ENCODE peak calls at places on chromosomes 5 and 9, in eight cellular contexts. L, G, Y, S, R, P, X and F are unnamed samples. For H3K36me3, the result is how much of the 10 kb centered on the place peaks cover.

GRCh38 chr5:171122372-171122771 is 186.7 kb upstream of the TLX3 start:
- DNase-seq in X (no peak), G (no peak), S (no peak), P (no peak), L (no peak), Y (no peak), R (no peak), F (no peak)

GRCh38 chr5:171953860-171954701 is 52.4 kb downstream of the FBXW11 start:
- DNase-seq in P (no peak), Y (no peak), R (no peak), L (no peak), S (no peak), X (no peak), G (no peak), F (no peak)

GRCh38 chr5:39599721-39600431 is 175.1 kb upstream of the DAB2 start:
- DNase-seq in Y (peak), R (no peak), S (no peak), G (peak), L (no peak), P (no peak), X (no peak), F (no peak)

GRCh38 chr5:8322478-8322877 is 453.5 kb downstream of the MTRR start:
- DNase-seq in X (no peak), L (no peak), S (no peak), Y (no peak), G (no peak), P (no peak), R (no peak), F (no peak)

GRCh38 chr5:21773456-21773855 is 1079.7 kb downstream of the CDH12 start:
- DNase-seq in S (no peak), X (no peak), G (no peak), L (no peak), R (no peak), P (no peak), Y (no peak), F (no peak)

GRCh38 chr5:52684056-52684455 is 103.7 kb upstream of the ITGA1 start:
- DNase-seq in Y (no peak), S (no peak), L (no peak), G (no peak), X (no peak), R (no peak), P (no peak), F (no peak)

GRCh38 chr5:173693670-173694069 is 77.2 kb upstream of the BOD1 start:
- DNase-seq in X (no peak), S (no peak), P (no peak), R (peak), G (no peak), L (no peak), Y (no peak), F (no peak)

GRCh38 chr9:79741381-79741780 is 169.6 kb downstream of the TLE4 start:
- DNase-seq in S (no peak), P (no peak), X (no peak), L (no peak), R (no peak), G (no peak), Y (no peak), F (no peak)

GRCh38 chr9:17535176-17535575 is 43.7 kb upstream of the SH3GL2 start:
- DNase-seq in G (no peak), Y (no peak), P (no peak), L (no peak), R (no peak), X (no peak), S (no peak), F (no peak)

GRCh38 chr9:124013263-124014211 is 2.0 kb downstream of the LHX2 start:
- DNase-seq in X (no peak), S (no peak), P (no peak), L (no peak), Y (no peak), G (peak), R (no peak), F (no peak)

GRCh38 chr9:120712539-120713031 is 1.7 kb downstream of the MEGF9 start:
- DNase-seq in X (no peak), L (no peak), G (peak), P (no peak), R (no peak), S (no peak), Y (no peak), F (no peak)

GRCh38 chr5:170861855-170862766 is at the start of gene RANBP17:
- DNase-seq in P (no peak), G (peak), R (peak), X (peak), S (peak), Y (no peak), L (no peak), F (no peak)

GRCh38 chr9:81636280-81636653 is 53.1 kb downstream of the TLE1 start:
- DNase-seq in R (no peak), L (no peak), P (no peak), X (no peak), G (no peak), S (no peak), Y (no peak), F (no peak)

GRCh38 chr9:108166509-108166908 is 676.9 kb upstream of the KLF4 start:
- DNase-seq in G (no peak), L (no peak), P (no peak), X (no peak), S (no peak), R (no peak), Y (no peak), F (no peak)

GRCh38 chr5:142296914-142297417 is 27.9 kb downstream of the SPRY4 start:
- DNase-seq in Y (no peak), X (no peak), L (peak), R (no peak), S (no peak), G (no peak), P (no peak), F (no peak)

GRCh38 chr9:3732077-3733038 is 206.6 kb upstream of the RFX3 start:
- DNase-seq in S (peak), R (peak), Y (peak), X (peak), L (peak), P (no peak), G (peak), F (no peak)

GRCh38 chr9:84338792-84339191 is 1.8 kb downstream of the SLC28A3 start:
- DNase-seq in X (no peak), P (no peak), L (no peak), G (no peak), S (no peak), R (no peak), Y (no peak), F (no peak)

DNA sequence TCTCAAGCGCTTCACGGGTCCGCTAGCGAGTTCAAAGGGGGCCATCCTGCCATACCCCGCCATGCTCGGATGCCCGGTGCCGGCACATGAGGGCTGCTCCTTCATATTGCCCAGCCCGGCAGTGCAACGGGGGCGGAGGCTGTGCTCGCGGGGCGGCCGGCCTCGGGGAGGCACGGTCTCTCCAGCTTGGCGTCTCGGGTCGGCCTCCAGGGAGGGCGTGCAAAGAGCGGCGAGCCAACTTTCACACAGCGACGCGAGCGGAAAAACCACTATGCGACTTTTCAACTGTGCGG is 456.1 kb downstream of the RAB3C start:
- DNase-seq in Y (no peak), G (peak), S (no peak), R (no peak), L (no peak), X (no peak), P (no peak), F (no peak)
- TF ChIP-seq CTCF in Y (no peak), G (no peak), S (no peak), R (no peak), L (no peak), X (no peak), P (no peak), F (no peak)

DNA sequence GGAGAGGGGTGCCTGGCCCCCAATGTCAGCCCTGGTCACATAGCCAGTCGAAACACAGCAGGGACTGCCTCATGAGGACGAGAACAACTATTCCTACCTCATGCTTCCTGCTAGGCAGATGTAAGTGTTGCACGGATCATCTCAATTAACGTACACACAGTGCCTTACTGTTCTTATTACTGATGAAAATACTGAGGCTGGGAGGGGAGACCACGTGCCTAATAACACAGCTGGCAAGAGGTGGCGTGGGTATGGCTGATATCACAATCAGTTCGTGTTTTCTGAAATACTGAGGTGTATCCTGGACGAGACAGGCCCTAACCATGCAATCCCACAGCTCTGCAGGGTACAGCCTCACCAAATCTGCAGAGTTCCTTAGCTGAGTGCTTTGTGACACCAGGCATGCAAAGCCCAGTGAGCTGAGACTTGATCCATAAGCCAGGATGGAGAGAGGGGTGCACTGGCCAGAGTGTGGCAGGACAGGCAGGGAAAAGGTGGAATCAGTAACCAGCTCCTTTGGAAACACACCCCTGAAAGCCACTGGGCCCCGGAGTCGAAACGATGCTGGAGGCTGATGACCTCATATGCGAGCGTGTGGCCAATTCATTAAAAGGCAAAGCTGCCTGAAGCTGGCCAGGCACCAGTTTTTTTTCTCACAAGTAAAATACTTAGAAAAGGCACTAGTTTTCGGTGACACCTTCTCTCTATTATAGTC is 64.0 kb downstream of the PRRT1B start:
- DNase-seq in R (no peak), L (no peak), P (peak), S (peak), Y (no peak), X (no peak), G (peak), F (no peak)
- H3K36me3 ChIP-seq in R (under half), L (under half), P (under half), S (under half), Y (half or more), X (under half), G (under half), F (under half)

GRCh38 chr9:131271506-131271931 is 4.8 kb downstream of the FAM78A start:
- DNase-seq in G (no peak), S (no peak), L (no peak), Y (peak), X (no peak), P (no peak), R (no peak), F (no peak)
- H3K4me3 ChIP-seq in G (no peak), S (no peak), L (no peak), Y (peak), X (no peak), P (no peak), R (no peak), F (no peak)

DNA sequence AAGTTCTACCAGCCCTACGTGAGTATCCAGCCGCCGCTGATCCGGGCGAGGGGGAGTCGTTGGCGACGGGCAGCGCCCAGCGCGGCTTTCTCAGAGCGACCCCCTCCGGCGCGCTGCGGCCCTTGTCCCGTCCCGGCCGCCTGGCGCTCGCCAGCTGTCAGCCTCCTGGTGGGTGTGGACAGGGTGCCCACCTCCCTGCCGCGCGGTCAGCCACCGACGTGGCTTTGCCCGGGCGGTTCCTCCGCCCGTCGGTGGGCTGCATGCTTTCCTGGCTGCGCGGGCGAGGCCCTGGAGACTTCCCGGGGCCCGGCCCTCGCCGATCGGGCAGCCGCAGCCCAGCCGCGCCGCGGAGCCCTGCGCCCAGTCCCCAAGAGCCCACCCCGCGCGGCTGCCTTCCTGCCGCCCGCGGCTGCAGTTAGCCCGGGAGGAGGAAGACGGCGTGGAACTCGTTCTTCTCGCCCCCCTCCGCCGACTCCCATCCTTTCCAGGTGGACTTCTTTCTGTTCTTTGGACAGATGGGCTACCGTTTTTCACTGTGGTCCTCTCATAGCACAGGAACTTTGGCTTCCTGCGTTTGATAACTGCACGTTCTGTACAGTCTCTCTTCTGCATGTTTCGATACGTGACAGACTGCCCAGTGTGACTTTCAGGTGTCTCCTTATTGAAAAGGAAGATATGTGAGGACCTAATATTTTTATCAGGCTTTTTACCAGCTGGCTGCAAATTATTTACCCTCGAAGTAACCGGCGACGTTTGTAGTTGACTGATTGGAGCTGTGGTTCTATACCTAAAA is 550 bp downstream of the AP3S1 start:
- DNase-seq in P (peak), S (no peak), R (no peak), X (no peak), L (no peak), Y (peak), G (peak), F (no peak)
- TF ChIP-seq CTCF in P (no peak), S (peak), R (no peak), X (no peak), L (peak), Y (peak), G (peak), F (peak)

GRCh38 chr9:115033800-115034199 is 84.2 kb downstream of the TNC start:
- DNase-seq in S (no peak), R (no peak), P (no peak), G (no peak), X (no peak), L (no peak), Y (no peak), F (no peak)
- H3K36me3 ChIP-seq in S (under half), R (under half), P (under half), G (under half), X (under half), L (under half), Y (under half), F (under half)

DNA sequence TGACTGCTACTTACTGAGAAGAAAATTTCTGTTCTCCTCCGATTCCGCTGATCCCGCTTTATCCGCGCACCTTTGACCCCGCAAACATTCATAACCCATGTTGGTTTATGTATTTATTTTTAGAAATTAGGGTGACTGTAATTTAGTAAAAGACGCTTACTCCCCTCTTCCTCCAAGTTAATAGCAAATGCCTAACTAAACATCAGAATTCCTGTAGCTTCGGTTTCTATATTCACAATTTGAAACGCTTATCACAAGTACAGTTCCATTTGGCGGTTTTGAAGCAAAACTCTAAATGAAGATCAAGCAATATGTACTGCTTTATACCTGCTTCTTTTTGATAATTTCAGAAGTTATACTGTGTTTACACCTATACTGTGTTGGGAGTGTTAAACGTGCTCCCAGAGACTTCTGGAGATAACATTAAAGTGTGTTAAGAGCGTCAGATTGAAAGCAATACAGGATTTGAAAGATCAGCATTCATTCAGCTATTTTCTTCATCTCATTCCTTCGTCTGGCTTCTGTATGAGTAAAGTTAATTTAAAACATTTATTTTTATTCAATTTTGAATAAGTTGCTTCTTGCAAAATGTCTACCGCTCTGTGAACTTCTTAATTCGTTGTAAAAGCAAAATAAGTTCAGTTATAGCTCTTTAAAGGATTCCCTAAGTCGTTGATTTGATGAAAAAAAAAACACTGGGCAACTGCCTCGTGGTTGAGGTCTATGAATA is 2.4 kb downstream of the PRDM6 start:
- DNase-seq in Y (no peak), L (no peak), R (no peak), G (no peak), X (no peak), P (no peak), S (no peak), F (no peak)
- H3K4me3 ChIP-seq in Y (no peak), L (no peak), R (peak), G (no peak), X (peak), P (peak), S (no peak), F (peak)

GRCh38 chr5:178326054-178326715 is 93.6 kb upstream of the PHYKPL start:
- DNase-seq in X (no peak), S (peak), P (no peak), Y (no peak), G (no peak), L (no peak), R (no peak), F (no peak)

GRCh38 chr5:178329331-178329730 is 96.7 kb upstream of the PHYKPL start:
- DNase-seq in L (no peak), S (no peak), P (no peak), R (no peak), Y (no peak), G (no peak), X (no peak), F (no peak)

GRCh38 chr5:178327931-178328711 is 95.5 kb upstream of the PHYKPL start:
- DNase-seq in Y (no peak), S (no peak), P (no peak), X (no peak), G (no peak), R (no peak), L (no peak), F (no peak)

GRCh38 chr5:178328826-178329225 is 96.2 kb upstream of the PHYKPL start:
- DNase-seq in X (no peak), L (no peak), G (no peak), P (no peak), S (no peak), Y (no peak), R (no peak), F (no peak)

GRCh38 chr5:178327446-178327845 is 94.8 kb upstream of the PHYKPL start:
- DNase-seq in L (no peak), P (no peak), X (no peak), G (no peak), S (no peak), R (no peak), Y (no peak), F (no peak)
- TF ChIP-seq CTCF in L (no peak), P (no peak), X (no peak), G (no peak), S (no peak), R (no peak), Y (no peak), F (no peak)

GRCh38 chr5:80369521-80369920 is 38.3 kb upstream of the ZFYVE16 start:
- DNase-seq in P (no peak), X (no peak), G (no peak), S (no peak), L (no peak), Y (no peak), R (no peak), F (no peak)
- H3K36me3 ChIP-seq in P (under half), X (under half), G (under half), S (under half), L (under half), Y (under half), R (under half), F (under half)

GRCh38 chr5:133613184-133613583 is 843 bp upstream of the FSTL4 start:
- DNase-seq in R (no peak), Y (no peak), X (no peak), L (no peak), G (no peak), P (no peak), S (no peak), F (no peak)

GRCh38 chr5:133613743-133614142 is 1.4 kb upstream of the FSTL4 start:
- DNase-seq in X (no peak), G (no peak), L (no peak), P (no peak), R (no peak), S (no peak), Y (no peak), F (no peak)

GRCh38 chr5:133610489-133611356 is 1.6 kb downstream of the FSTL4 start:
- DNase-seq in X (no peak), L (no peak), G (peak), Y (no peak), P (peak), S (peak), R (peak), F (no peak)

GRCh38 chr5:133612021-133612860 is at the start of gene FSTL4:
- DNase-seq in Y (no peak), R (peak), X (no peak), P (no peak), L (no peak), S (no peak), G (peak), F (no peak)

GRCh38 chr5:133611357-133612020 is 852 bp downstream of the FSTL4 start:
- DNase-seq in X (no peak), R (no peak), G (peak), L (no peak), Y (no peak), S (no peak), P (no peak), F (no peak)
- H3K4me3 ChIP-seq in X (peak), R (peak), G (peak), L (no peak), Y (no peak), S (no peak), P (peak), F (peak)